ENCODE peak calls at places on chromosomes 1 and 21, in eight cellular contexts. L is IMR-90; K is NCI-H1105; X is activated naive CD4-positive, alpha-beta T cell; N is aorta; J is stimulated activated CD4-positive, alpha-beta T cell treated with anti-CD3 and anti-CD28 coated beads, Interleukin-12 subunit alpha, Interleukin-12 subunit beta, amount 100 ng/mL, for 4 hours; B is hippocampal formation; M is cardiac fibroblast. Z is an unnamed sample.

GRCh38 chr1:216457356-216457755 is 34.1 kb upstream of the USH2A start:
- DNase-seq in J (no peak), B (no peak), M (no peak), L (peak; percentile 55), N (no peak), K (no peak), X (no peak), Z (no peak)

GRCh38 chr1:231216515-231216914 is 24.5 kb upstream of the GNPAT start:
- DNase-seq in X (no peak), L (no peak), J (no peak), K (no peak), M (no peak), N (no peak), B (no peak), Z (peak; percentile 36)

GRCh38 chr1:244080343-244080929 is 29.4 kb downstream of the ZBTB18 start:
- DNase-seq in L (no peak), N (no peak), B (no peak), M (no peak), J (no peak), X (no peak), K (no peak), Z (no peak)

GRCh38 chr1:34073028-34073730 is 91.9 kb downstream of the CSMD2 start:
- DNase-seq in B (no peak), N (no peak), X (no peak), M (no peak), J (no peak), K (no peak), L (no peak), Z (no peak)

GRCh38 chr1:118275716-118276115 is 90.7 kb upstream of the SPAG17 start:
- DNase-seq in J (no peak), N (no peak), L (no peak), K (no peak), B (peak; percentile 1), M (no peak), X (no peak), Z (peak; percentile 11)

GRCh38 chr21:34054259-34054658 is 19.1 kb upstream of the MRPS6 start:
- DNase-seq in J (no peak), B (no peak), X (no peak), K (no peak), N (no peak), M (no peak), L (no peak), Z (peak; percentile 37)

GRCh38 chr1:19361231-19362147 is 49.4 kb downstream of the SLC66A1 start:
- DNase-seq in N (no peak), L (peak; percentile 83), X (no peak), J (no peak), M (peak; percentile 19), B (no peak), K (no peak), Z (no peak)

GRCh38 chr1:221897312-221897711 is 155.4 kb upstream of the DUSP10 start:
- DNase-seq in L (peak; percentile 78), M (peak; percentile 27), X (no peak), N (no peak), J (no peak), K (no peak), B (no peak), Z (no peak)

GRCh38 chr21:14762734-14763694 is 216.9 kb upstream of the SAMSN1 start:
- DNase-seq in L (no peak), B (no peak), X (no peak), M (no peak), K (no peak), J (no peak), N (no peak), Z (no peak)

GRCh38 chr1:109832935-109833334 is 69.2 kb upstream of the EPS8L3 start:
- DNase-seq in J (no peak), L (no peak), B (no peak), X (no peak), K (no peak), M (no peak), N (no peak), Z (no peak)

GRCh38 chr21:42513151-42513984 is at the start of gene SLC37A1:
- DNase-seq in N (no peak), L (no peak), X (no peak), M (no peak), J (peak; percentile 49), K (no peak), B (no peak), Z (no peak)

GRCh38 chr1:229342902-229343587 is at the start of gene CCSAP:
- DNase-seq in M (peak; percentile 39), J (peak; percentile 51), X (no peak), K (no peak), L (peak; percentile 38), B (peak; percentile 61), N (peak; percentile 69), Z (peak; percentile 38)

GRCh38 chr21:19607983-19608668 is 1204.5 kb upstream of the TMPRSS15 start:
- DNase-seq in N (no peak), J (no peak), L (no peak), B (no peak), M (peak; percentile 27), X (no peak), K (no peak), Z (peak; percentile 73)

GRCh38 chr1:152415454-152416227 is 1.6 kb upstream of the CRNN start:
- DNase-seq in L (no peak), M (no peak), K (no peak), B (no peak), X (no peak), N (no peak), J (no peak), Z (no peak)

GRCh38 chr1:164565356-164565755 is 6.4 kb downstream of the PBX1 start:
- DNase-seq in X (no peak), B (no peak), L (no peak), J (no peak), M (no peak), N (no peak), K (no peak), Z (no peak)

GRCh38 chr1:2224621-2225020 is 3.5 kb upstream of the SKI start:
- DNase-seq in M (no peak), X (no peak), J (no peak), N (no peak), L (no peak), B (no peak), K (no peak), Z (no peak)

GRCh38 chr1:72037745-72038343 is 244.5 kb downstream of the NEGR1 start:
- DNase-seq in B (peak; percentile 10), X (no peak), L (peak; percentile 49), J (no peak), K (peak; percentile 33), M (peak; percentile 59), N (no peak), Z (peak; percentile 64)

GRCh38 chr1:28280501-28280900 is 21.2 kb downstream of the SESN2 start:
- DNase-seq in L (no peak), X (no peak), J (no peak), B (no peak), N (no peak), K (no peak), M (no peak), Z (no peak)

GRCh38 chr1:63651110-63651776 is 58.0 kb downstream of the PGM1 start:
- DNase-seq in N (no peak), L (peak; percentile 67), K (no peak), X (no peak), M (peak; percentile 69), J (no peak), B (no peak), Z (no peak)

GRCh38 chr1:171251741-171252300 is 3.5 kb downstream of the FMO1 start:
- DNase-seq in B (no peak), X (no peak), K (peak; percentile 48), J (no peak), N (no peak), M (peak; percentile 58), L (peak; percentile 33), Z (peak; percentile 4)

GRCh38 chr1:225260319-225260718 is 167.5 kb downstream of the LBR start:
- DNase-seq in K (no peak), X (no peak), N (no peak), J (no peak), L (no peak), B (no peak), M (no peak), Z (no peak)

GRCh38 chr1:78840447-78841251 is 165.9 kb downstream of the ADGRL4 start:
- DNase-seq in X (no peak), J (no peak), B (no peak), N (no peak), K (peak; percentile 72), L (peak; percentile 83), M (peak; percentile 84), Z (peak; percentile 29)

GRCh38 chr1:246008256-246008901 is 498.7 kb downstream of the SMYD3 start:
- DNase-seq in M (no peak), X (no peak), N (no peak), B (peak; percentile 48), K (no peak), L (no peak), J (no peak), Z (peak; percentile 60)

GRCh38 chr1:41568204-41568603 is 83.7 kb upstream of the EDN2 start:
- DNase-seq in M (no peak), L (no peak), B (no peak), J (no peak), N (no peak), K (no peak), X (no peak), Z (no peak)

Z was measured in COR-L47.